ENCODE peak calls at places on chromosomes 13 and 19, in seven cellular contexts. R is WTC11, J is left lung, I is GM23338, U is A673, L is upper lobe of right lung, W is cardiac fibroblast. O is an unnamed sample.

GRCh38 chr13:98222816-98223215 is 45.7 kb upstream of the RNF113B start:
- DNase-seq in L (no peak), W (no peak), R (no peak), J (no peak), I (no peak), U (no peak), O (peak)

GRCh38 chr19:19278315-19278714 is 5.2 kb upstream of the TM6SF2 start:
- DNase-seq in R (no peak), L (no peak), U (peak), W (no peak), I (no peak), J (no peak), O (no peak)

GRCh38 chr19:17688853-17689595 is 870 bp upstream of the UNC13A start:
- DNase-seq in J (no peak), W (no peak), U (no peak), I (peak), R (peak), L (no peak), O (peak)

GRCh38 chr13:51999525-51999924 is 11.7 kb downstream of the ATP7B start:
- DNase-seq in L (no peak), W (peak), U (no peak), I (no peak), R (no peak), J (peak), O (peak)

GRCh38 chr19:28727133-28727834 is 485.7 kb downstream of the UQCRFS1 start:
- DNase-seq in R (peak), L (peak), J (no peak), U (no peak), W (peak), I (peak), O (peak)

GRCh38 chr19:56476671-56477428 is at the start of gene ZNF667:
- DNase-seq in U (peak), R (no peak), I (peak), W (peak), L (no peak), J (no peak), O (no peak)

GRCh38 chr13:81779896-81780295 is 1439.0 kb upstream of the SPRY2 start:
- DNase-seq in I (no peak), J (no peak), R (no peak), L (no peak), U (no peak), W (no peak), O (no peak)

GRCh38 chr13:46855664-46856063 is 41.2 kb downstream of the HTR2A start:
- DNase-seq in J (no peak), L (no peak), W (no peak), U (no peak), R (no peak), I (no peak), O (no peak)

GRCh38 chr19:46963093-46963734 is 56.4 kb upstream of the NPAS1 start:
- DNase-seq in U (no peak), R (no peak), W (peak), J (no peak), I (no peak), L (no peak), O (no peak)

GRCh38 chr19:43584484-43584883 is 8.9 kb downstream of the PINLYP start:
- DNase-seq in J (no peak), W (no peak), I (no peak), R (no peak), U (no peak), L (no peak), O (no peak)

GRCh38 chr13:77544365-77544764 is 8.9 kb downstream of the SCEL start:
- DNase-seq in I (no peak), W (peak), R (no peak), J (peak), L (no peak), U (peak), O (no peak)

GRCh38 chr13:40484101-40484800 is 182.2 kb downstream of the FOXO1 start:
- DNase-seq in U (no peak), L (no peak), R (no peak), I (no peak), W (no peak), J (no peak), O (no peak)

GRCh38 chr13:108496364-108497215 is 132.8 kb upstream of the MYO16 start:
- DNase-seq in W (peak), R (no peak), J (no peak), I (peak), U (peak), L (no peak), O (peak)

GRCh38 chr13:53336441-53337160 is 308.0 kb downstream of the OLFM4 start:
- DNase-seq in U (no peak), R (no peak), W (no peak), J (no peak), I (no peak), L (no peak), O (no peak)

GRCh38 chr19:18477974-18478373 is 40.0 kb upstream of the ISYNA1 start:
- DNase-seq in U (no peak), L (no peak), R (no peak), J (no peak), W (no peak), I (no peak), O (no peak)

GRCh38 chr19:6718741-6719539 is 1.5 kb downstream of the C3 start:
- DNase-seq in R (peak), J (no peak), I (peak), W (peak), L (peak), U (peak), O (peak)

DNA sequence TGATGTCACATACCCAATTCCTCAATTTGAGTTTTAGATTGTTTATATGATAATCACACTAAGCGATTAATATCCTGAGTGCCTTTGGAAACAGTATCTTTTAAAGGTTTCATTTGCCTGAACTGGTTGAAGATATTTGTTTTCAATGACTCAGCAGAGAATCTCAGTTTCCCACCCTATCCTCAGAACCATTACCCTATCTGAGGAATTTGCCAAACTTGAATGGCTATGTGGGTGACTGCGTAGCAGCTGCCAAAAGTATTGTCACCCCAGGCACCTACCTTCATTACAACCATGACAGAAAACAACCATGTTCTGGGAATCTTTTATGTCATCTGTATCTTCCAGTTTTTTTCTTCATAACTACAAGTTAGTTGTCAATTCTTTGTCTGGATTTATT is 440.1 kb upstream of the NBEA start:
- DNase-seq in L (no peak), U (no peak), R (no peak), W (no peak), J (no peak), I (no peak), O (no peak)
- TF ChIP-seq CTCF in L (no peak), U (no peak), R (no peak), W (no peak), J (no peak), I (no peak), O (no peak)

GRCh38 chr13:23288995-23289394 is 108.2 kb downstream of the SGCG start:
- DNase-seq in R (no peak), J (no peak), I (no peak), W (no peak), L (no peak), U (no peak), O (no peak)

GRCh38 chr13:23292596-23292995 is 111.8 kb downstream of the SGCG start:
- DNase-seq in R (no peak), L (no peak), I (no peak), U (no peak), J (no peak), W (peak), O (no peak)

GRCh38 chr13:23289917-23290357 is 109.2 kb downstream of the SGCG start:
- DNase-seq in L (no peak), W (peak), I (no peak), J (no peak), U (peak), R (no peak), O (no peak)

DNA sequence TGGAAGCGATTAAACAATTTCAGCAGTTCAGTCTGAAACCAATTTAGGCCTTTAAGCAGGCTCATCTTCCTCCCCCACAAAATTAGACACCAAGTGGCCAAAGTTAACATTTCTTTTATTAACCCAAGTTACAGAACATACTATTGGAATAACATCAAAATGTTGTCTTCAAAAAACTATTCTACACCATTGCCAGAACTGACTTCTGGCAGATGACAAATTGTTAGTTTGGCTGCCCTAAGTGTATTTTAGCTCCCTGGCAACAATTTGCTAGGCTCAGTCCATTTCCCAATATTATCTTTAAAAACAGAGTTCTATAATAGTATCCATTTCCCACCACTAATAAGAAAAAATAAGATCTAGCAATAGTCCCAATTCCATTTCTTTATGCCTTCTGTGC is 107.8 kb downstream of the SGCG start:
- DNase-seq in J (no peak), U (no peak), R (no peak), I (no peak), L (no peak), W (peak), O (no peak)
- TF ChIP-seq CTCF in J (no peak), U (no peak), R (no peak), I (no peak), L (no peak), W (no peak), O (no peak)

GRCh38 chr13:76017861-76018556 is 381.9 kb downstream of the LMO7 start:
- DNase-seq in J (no peak), W (no peak), L (no peak), I (no peak), U (no peak), R (no peak), O (no peak)

GRCh38 chr13:76016799-76017198 is 380.7 kb downstream of the LMO7 start:
- DNase-seq in I (peak), J (no peak), R (peak), W (peak), U (peak), L (peak), O (peak)

GRCh38 chr13:76020421-76020955 is 384.4 kb downstream of the LMO7 start:
- DNase-seq in L (no peak), R (no peak), U (no peak), J (no peak), W (no peak), I (no peak), O (no peak)

GRCh38 chr13:76023644-76024043 is 387.5 kb downstream of the LMO7 start:
- DNase-seq in I (no peak), W (no peak), J (no peak), U (no peak), R (no peak), L (no peak), O (no peak)

DNA sequence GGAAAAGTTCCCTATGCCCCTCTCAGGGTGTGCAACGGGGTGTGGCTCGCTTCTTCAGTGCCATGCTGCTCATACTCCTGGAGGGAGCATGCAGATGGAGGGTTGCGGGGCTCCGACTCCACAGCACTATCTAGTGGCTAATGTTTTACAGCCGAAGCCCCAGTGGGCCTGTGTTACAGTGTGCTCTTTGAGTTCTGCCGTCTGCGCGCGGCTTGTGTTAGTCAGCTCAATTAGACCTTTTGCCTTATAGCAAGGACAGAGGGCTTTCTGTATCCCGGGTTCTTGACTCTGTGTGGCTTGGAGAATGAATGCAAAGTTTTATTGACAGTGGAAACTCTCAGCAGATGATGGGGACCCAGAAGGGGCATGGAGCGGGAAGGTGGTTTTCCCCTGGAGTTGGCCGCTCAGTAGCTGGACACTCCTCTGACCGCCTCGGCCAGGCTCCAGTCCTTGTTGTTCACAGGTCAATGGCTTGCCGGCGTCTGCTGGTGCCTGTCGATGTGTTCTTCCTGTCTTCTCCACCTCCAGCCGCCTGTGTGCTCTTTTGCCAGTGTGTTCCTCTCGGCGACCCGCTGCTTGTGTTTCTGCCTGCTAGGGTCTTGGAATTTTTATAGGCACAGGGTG is 383.4 kb downstream of the LMO7 start:
- DNase-seq in L (peak), J (no peak), I (peak), R (peak), U (peak), W (no peak), O (peak)
- TF ChIP-seq CTCF in L (no peak), J (no peak), I (peak), R (peak), U (peak), W (peak), O (peak)

GRCh38 chr19:40808497-40808896 is 9.5 kb downstream of the EGLN2 start:
- DNase-seq in U (no peak), L (no peak), W (no peak), R (no peak), J (no peak), I (no peak), O (no peak)

GRCh38 chr19:40809358-40810086 is 10.5 kb downstream of the EGLN2 start:
- DNase-seq in U (no peak), W (no peak), I (no peak), L (peak), J (no peak), R (no peak), O (peak)

GRCh38 chr19:40810160-40810559 is 11.2 kb downstream of the EGLN2 start:
- DNase-seq in W (no peak), U (no peak), L (no peak), R (no peak), I (no peak), J (no peak), O (peak)

GRCh38 chr19:40813182-40813581 is 14.2 kb downstream of the EGLN2 start:
- DNase-seq in L (peak), U (peak), W (peak), J (no peak), I (no peak), R (no peak), O (no peak)

GRCh38 chr19:40811478-40812341 is 12.7 kb downstream of the EGLN2 start:
- DNase-seq in I (peak), R (peak), L (no peak), J (no peak), W (no peak), U (no peak), O (peak)
- TF ChIP-seq CTCF in I (no peak), R (no peak), L (no peak), J (no peak), W (no peak), U (no peak), O (peak)

O was measured in endodermal cell.